ENCODE peak calls at places on chromosome 12, in ten cellular contexts. One of them, this sample, is unnamed.

GRCh38 chr12:113519464-113520191 is 48.0 kb upstream of the LHX5 start:
- DNase-seq in MM.1S: no peak
- DNase-seq in posterior vena cava: no peak
- DNase-seq in SK-N-DZ: no peak
- DNase-seq in naive thymus-derived CD4-positive, alpha-beta T cell: no peak
- DNase-seq in activated CD4-positive, alpha-beta T cell treated with anti-CD3 and anti-CD28 coated beads, Interleukin-2, amount 50 U/mL, for 24 hours: no peak
- DNase-seq in cardiac muscle cell: no peak
- DNase-seq in NCI-H510A: no peak
- DNase-seq in IMR-90: no peak
- DNase-seq in NCI-H2171: no peak
- DNase-seq in this sample: no peak

GRCh38 chr12:68470664-68471328 is 138.6 kb upstream of the MDM1 start:
- DNase-seq in MM.1S: no peak
- DNase-seq in posterior vena cava: no peak
- DNase-seq in SK-N-DZ: no peak
- DNase-seq in naive thymus-derived CD4-positive, alpha-beta T cell: no peak
- DNase-seq in activated CD4-positive, alpha-beta T cell treated with anti-CD3 and anti-CD28 coated beads, Interleukin-2, amount 50 U/mL, for 24 hours: no peak
- DNase-seq in cardiac muscle cell: no peak
- DNase-seq in NCI-H510A: no peak
- DNase-seq in IMR-90: no peak
- DNase-seq in NCI-H2171: no peak
- DNase-seq in this sample: no peak

GRCh38 chr12:101051901-101052550 is 158.0 kb downstream of the SLC5A8 start:
- DNase-seq in MM.1S: no peak
- DNase-seq in posterior vena cava: no peak
- DNase-seq in SK-N-DZ: no peak
- DNase-seq in naive thymus-derived CD4-positive, alpha-beta T cell: no peak
- DNase-seq in activated CD4-positive, alpha-beta T cell treated with anti-CD3 and anti-CD28 coated beads, Interleukin-2, amount 50 U/mL, for 24 hours: no peak
- DNase-seq in cardiac muscle cell: peak
- DNase-seq in NCI-H510A: no peak
- DNase-seq in IMR-90: peak
- DNase-seq in NCI-H2171: peak
- DNase-seq in this sample: peak

GRCh38 chr12:93115198-93115601 is 186.1 kb upstream of the EEA1 start:
- DNase-seq in MM.1S: no peak
- DNase-seq in posterior vena cava: no peak
- DNase-seq in SK-N-DZ: no peak
- DNase-seq in naive thymus-derived CD4-positive, alpha-beta T cell: no peak
- DNase-seq in activated CD4-positive, alpha-beta T cell treated with anti-CD3 and anti-CD28 coated beads, Interleukin-2, amount 50 U/mL, for 24 hours: no peak
- DNase-seq in cardiac muscle cell: peak
- DNase-seq in NCI-H510A: no peak
- DNase-seq in IMR-90: no peak
- DNase-seq in NCI-H2171: no peak
- DNase-seq in this sample: peak

GRCh38 chr12:1839956-1840550 is 19.7 kb downstream of the LRTM2 start:
- DNase-seq in MM.1S: no peak
- DNase-seq in posterior vena cava: no peak
- DNase-seq in SK-N-DZ: no peak
- DNase-seq in naive thymus-derived CD4-positive, alpha-beta T cell: no peak
- DNase-seq in activated CD4-positive, alpha-beta T cell treated with anti-CD3 and anti-CD28 coated beads, Interleukin-2, amount 50 U/mL, for 24 hours: no peak
- DNase-seq in cardiac muscle cell: no peak
- DNase-seq in NCI-H510A: no peak
- DNase-seq in IMR-90: no peak
- DNase-seq in NCI-H2171: no peak
- DNase-seq in this sample: no peak

GRCh38 chr12:80709811-80710726 is 2.6 kb downstream of the MYF6 start:
- DNase-seq in MM.1S: no peak
- DNase-seq in posterior vena cava: no peak
- DNase-seq in SK-N-DZ: no peak
- DNase-seq in naive thymus-derived CD4-positive, alpha-beta T cell: no peak
- DNase-seq in activated CD4-positive, alpha-beta T cell treated with anti-CD3 and anti-CD28 coated beads, Interleukin-2, amount 50 U/mL, for 24 hours: no peak
- DNase-seq in cardiac muscle cell: peak
- DNase-seq in NCI-H510A: no peak
- DNase-seq in IMR-90: no peak
- DNase-seq in NCI-H2171: no peak
- DNase-seq in this sample: no peak

GRCh38 chr12:607541-608001 is 55.7 kb downstream of the NINJ2 start:
- DNase-seq in MM.1S: no peak
- DNase-seq in posterior vena cava: peak
- DNase-seq in SK-N-DZ: no peak
- DNase-seq in naive thymus-derived CD4-positive, alpha-beta T cell: no peak
- DNase-seq in activated CD4-positive, alpha-beta T cell treated with anti-CD3 and anti-CD28 coated beads, Interleukin-2, amount 50 U/mL, for 24 hours: no peak
- DNase-seq in cardiac muscle cell: peak
- DNase-seq in NCI-H510A: no peak
- DNase-seq in IMR-90: no peak
- DNase-seq in NCI-H2171: no peak
- DNase-seq in this sample: no peak

GRCh38 chr12:116186482-116187157 is 90.9 kb downstream of the MED13L start:
- DNase-seq in MM.1S: no peak
- DNase-seq in posterior vena cava: no peak
- DNase-seq in SK-N-DZ: no peak
- DNase-seq in naive thymus-derived CD4-positive, alpha-beta T cell: no peak
- DNase-seq in activated CD4-positive, alpha-beta T cell treated with anti-CD3 and anti-CD28 coated beads, Interleukin-2, amount 50 U/mL, for 24 hours: no peak
- DNase-seq in cardiac muscle cell: no peak
- DNase-seq in NCI-H510A: peak
- DNase-seq in IMR-90: no peak
- DNase-seq in NCI-H2171: no peak
- DNase-seq in this sample: no peak

GRCh38 chr12:16593546-16593945 is 12.4 kb downstream of the LMO3 start:
- DNase-seq in MM.1S: no peak
- DNase-seq in posterior vena cava: no peak
- DNase-seq in SK-N-DZ: no peak
- DNase-seq in naive thymus-derived CD4-positive, alpha-beta T cell: no peak
- DNase-seq in activated CD4-positive, alpha-beta T cell treated with anti-CD3 and anti-CD28 coated beads, Interleukin-2, amount 50 U/mL, for 24 hours: no peak
- DNase-seq in cardiac muscle cell: no peak
- DNase-seq in NCI-H510A: no peak
- DNase-seq in IMR-90: no peak
- DNase-seq in NCI-H2171: no peak
- DNase-seq in this sample: no peak

GRCh38 chr12:58976146-58976545 is 55.8 kb upstream of the LRIG3 start:
- DNase-seq in MM.1S: no peak
- DNase-seq in posterior vena cava: no peak
- DNase-seq in SK-N-DZ: no peak
- DNase-seq in naive thymus-derived CD4-positive, alpha-beta T cell: no peak
- DNase-seq in activated CD4-positive, alpha-beta T cell treated with anti-CD3 and anti-CD28 coated beads, Interleukin-2, amount 50 U/mL, for 24 hours: no peak
- DNase-seq in cardiac muscle cell: no peak
- DNase-seq in NCI-H510A: no peak
- DNase-seq in IMR-90: peak
- DNase-seq in NCI-H2171: no peak
- DNase-seq in this sample: no peak

GRCh38 chr12:7292300-7292699 is 11.6 kb upstream of the ACSM4 start:
- DNase-seq in MM.1S: no peak
- DNase-seq in posterior vena cava: no peak
- DNase-seq in SK-N-DZ: no peak
- DNase-seq in naive thymus-derived CD4-positive, alpha-beta T cell: no peak
- DNase-seq in activated CD4-positive, alpha-beta T cell treated with anti-CD3 and anti-CD28 coated beads, Interleukin-2, amount 50 U/mL, for 24 hours: no peak
- DNase-seq in cardiac muscle cell: no peak
- DNase-seq in NCI-H510A: no peak
- DNase-seq in IMR-90: no peak
- DNase-seq in NCI-H2171: no peak
- DNase-seq in this sample: no peak

GRCh38 chr12:40992674-40993073 is 195.4 kb upstream of the PDZRN4 start:
- DNase-seq in MM.1S: no peak
- DNase-seq in posterior vena cava: no peak
- DNase-seq in SK-N-DZ: no peak
- DNase-seq in naive thymus-derived CD4-positive, alpha-beta T cell: no peak
- DNase-seq in activated CD4-positive, alpha-beta T cell treated with anti-CD3 and anti-CD28 coated beads, Interleukin-2, amount 50 U/mL, for 24 hours: no peak
- DNase-seq in cardiac muscle cell: no peak
- DNase-seq in NCI-H510A: no peak
- DNase-seq in IMR-90: no peak
- DNase-seq in NCI-H2171: no peak
- DNase-seq in this sample: no peak

GRCh38 chr12:49954863-49955830 is 4.6 kb downstream of the AQP2 start:
- DNase-seq in MM.1S: no peak
- DNase-seq in posterior vena cava: peak
- DNase-seq in SK-N-DZ: no peak
- DNase-seq in naive thymus-derived CD4-positive, alpha-beta T cell: no peak
- DNase-seq in activated CD4-positive, alpha-beta T cell treated with anti-CD3 and anti-CD28 coated beads, Interleukin-2, amount 50 U/mL, for 24 hours: no peak
- DNase-seq in cardiac muscle cell: no peak
- DNase-seq in NCI-H510A: no peak
- DNase-seq in IMR-90: no peak
- DNase-seq in NCI-H2171: no peak
- DNase-seq in this sample: peak

GRCh38 chr12:3200032-3200617 is 122.9 kb downstream of the TSPAN9 start:
- DNase-seq in MM.1S: no peak
- DNase-seq in posterior vena cava: no peak
- DNase-seq in SK-N-DZ: peak
- DNase-seq in naive thymus-derived CD4-positive, alpha-beta T cell: no peak
- DNase-seq in activated CD4-positive, alpha-beta T cell treated with anti-CD3 and anti-CD28 coated beads, Interleukin-2, amount 50 U/mL, for 24 hours: no peak
- DNase-seq in cardiac muscle cell: peak
- DNase-seq in NCI-H510A: peak
- DNase-seq in IMR-90: peak
- DNase-seq in NCI-H2171: peak
- DNase-seq in this sample: peak

GRCh38 chr12:41409628-41410027 is 221.5 kb downstream of the PDZRN4 start:
- DNase-seq in MM.1S: no peak
- DNase-seq in posterior vena cava: no peak
- DNase-seq in SK-N-DZ: no peak
- DNase-seq in naive thymus-derived CD4-positive, alpha-beta T cell: no peak
- DNase-seq in activated CD4-positive, alpha-beta T cell treated with anti-CD3 and anti-CD28 coated beads, Interleukin-2, amount 50 U/mL, for 24 hours: no peak
- DNase-seq in cardiac muscle cell: no peak
- DNase-seq in NCI-H510A: no peak
- DNase-seq in IMR-90: no peak
- DNase-seq in NCI-H2171: peak
- DNase-seq in this sample: no peak

GRCh38 chr12:2805146-2805525 is 7.3 kb upstream of the ITFG2 start:
- DNase-seq in MM.1S: no peak
- DNase-seq in posterior vena cava: no peak
- DNase-seq in SK-N-DZ: no peak
- DNase-seq in naive thymus-derived CD4-positive, alpha-beta T cell: no peak
- DNase-seq in activated CD4-positive, alpha-beta T cell treated with anti-CD3 and anti-CD28 coated beads, Interleukin-2, amount 50 U/mL, for 24 hours: no peak
- DNase-seq in cardiac muscle cell: peak
- DNase-seq in NCI-H510A: no peak
- DNase-seq in IMR-90: peak
- DNase-seq in NCI-H2171: no peak
- DNase-seq in this sample: no peak

GRCh38 chr12:109288571-109288970 is 20.5 kb downstream of the FOXN4 start:
- DNase-seq in MM.1S: no peak
- DNase-seq in posterior vena cava: no peak
- DNase-seq in SK-N-DZ: no peak
- DNase-seq in naive thymus-derived CD4-positive, alpha-beta T cell: no peak
- DNase-seq in activated CD4-positive, alpha-beta T cell treated with anti-CD3 and anti-CD28 coated beads, Interleukin-2, amount 50 U/mL, for 24 hours: no peak
- DNase-seq in cardiac muscle cell: no peak
- DNase-seq in NCI-H510A: no peak
- DNase-seq in IMR-90: no peak
- DNase-seq in NCI-H2171: no peak
- DNase-seq in this sample: no peak

GRCh38 chr12:124681779-124682391 is 114.5 kb upstream of the NCOR2 start:
- DNase-seq in MM.1S: no peak
- DNase-seq in posterior vena cava: peak
- DNase-seq in SK-N-DZ: no peak
- DNase-seq in naive thymus-derived CD4-positive, alpha-beta T cell: no peak
- DNase-seq in activated CD4-positive, alpha-beta T cell treated with anti-CD3 and anti-CD28 coated beads, Interleukin-2, amount 50 U/mL, for 24 hours: no peak
- DNase-seq in cardiac muscle cell: peak
- DNase-seq in NCI-H510A: no peak
- DNase-seq in IMR-90: peak
- DNase-seq in NCI-H2171: no peak
- DNase-seq in this sample: peak

GRCh38 chr12:122064034-122064777 is 14.3 kb upstream of the MLXIP start:
- DNase-seq in MM.1S: peak
- DNase-seq in posterior vena cava: peak
- DNase-seq in SK-N-DZ: peak
- DNase-seq in naive thymus-derived CD4-positive, alpha-beta T cell: no peak
- DNase-seq in activated CD4-positive, alpha-beta T cell treated with anti-CD3 and anti-CD28 coated beads, Interleukin-2, amount 50 U/mL, for 24 hours: peak
- DNase-seq in cardiac muscle cell: peak
- DNase-seq in NCI-H510A: peak
- DNase-seq in IMR-90: peak
- DNase-seq in NCI-H2171: peak
- DNase-seq in this sample: peak

GRCh38 chr12:122051231-122051876 is 27.2 kb upstream of the MLXIP start:
- DNase-seq in MM.1S: no peak
- DNase-seq in posterior vena cava: no peak
- DNase-seq in SK-N-DZ: no peak
- DNase-seq in naive thymus-derived CD4-positive, alpha-beta T cell: no peak
- DNase-seq in activated CD4-positive, alpha-beta T cell treated with anti-CD3 and anti-CD28 coated beads, Interleukin-2, amount 50 U/mL, for 24 hours: no peak
- DNase-seq in cardiac muscle cell: no peak
- DNase-seq in NCI-H510A: no peak
- DNase-seq in IMR-90: peak
- DNase-seq in NCI-H2171: no peak
- DNase-seq in this sample: no peak